ENCODE peak calls at places on chromosome 4, in five cellular contexts. K is dorsolateral prefrontal cortex, U is colonic mucosa, A is endothelial cell, J is progenitor cell of endocrine pancreas. Q is an unnamed sample.

GRCh38 chr4:24643774-24644520 is 59.6 kb upstream of the DHX15 start:
- DNase-seq in K (no peak), J (no peak), U (peak; percentile 18), A (no peak), Q (peak; percentile 10)

GRCh38 chr4:168632246-168632832 is 135.5 kb downstream of the PALLD start:
- DNase-seq in J (no peak), A (no peak), K (no peak), U (no peak), Q (no peak)

GRCh38 chr4:15653864-15654391 is 1.2 kb downstream of the FBXL5 start:
- DNase-seq in U (peak; percentile 50), K (no peak), J (no peak), A (no peak), Q (no peak)

GRCh38 chr4:107801766-107802211 is 22.9 kb upstream of the SGMS2 start:
- DNase-seq in J (no peak), U (no peak), K (no peak), A (no peak), Q (no peak)

GRCh38 chr4:182840108-182840507 is 77.1 kb downstream of the DCTD start:
- DNase-seq in K (no peak), U (no peak), A (no peak), J (no peak), Q (no peak)

GRCh38 chr4:2767705-2768074 is 11.6 kb upstream of the TNIP2 start:
- DNase-seq in U (no peak), K (peak; percentile 29), A (no peak), J (no peak), Q (no peak)

GRCh38 chr4:3286335-3287175 is 6.3 kb upstream of the RGS12 start:
- DNase-seq in U (no peak), A (no peak), J (no peak), K (peak; percentile 33), Q (peak; percentile 78)

GRCh38 chr4:88854481-88854880 is 156.9 kb upstream of the NAP1L5 start:
- DNase-seq in K (no peak), J (no peak), A (no peak), U (no peak), Q (no peak)

GRCh38 chr4:141301216-141301615 is 80.5 kb downstream of the ZNF330 start:
- DNase-seq in A (no peak), U (no peak), J (no peak), K (no peak), Q (no peak)

GRCh38 chr4:64911846-64912245 is 502.6 kb upstream of the TECRL start:
- DNase-seq in K (no peak), J (no peak), U (no peak), A (no peak), Q (no peak)

GRCh38 chr4:155805016-155805415 is 46.2 kb downstream of the GUCY1B1 start:
- DNase-seq in J (no peak), U (no peak), A (no peak), K (no peak), Q (no peak)

GRCh38 chr4:150145950-150146340 is 67.7 kb downstream of the DCLK2 start:
- DNase-seq in A (no peak), U (no peak), K (no peak), J (no peak), Q (no peak)

GRCh38 chr4:48924416-48924815 is 17.8 kb upstream of the OCIAD2 start:
- DNase-seq in K (no peak), J (no peak), U (no peak), A (no peak), Q (no peak)

GRCh38 chr4:168129802-168130201 is 37.5 kb downstream of the ANXA10 start:
- DNase-seq in U (no peak), J (no peak), K (no peak), A (no peak), Q (no peak)

GRCh38 chr4:147492301-147492700 is 11.4 kb downstream of the EDNRA start:
- DNase-seq in K (no peak), A (no peak), U (no peak), J (no peak), Q (no peak)

GRCh38 chr4:68359508-68359907 is 9.6 kb upstream of the YTHDC1 start:
- DNase-seq in A (no peak), U (no peak), K (no peak), J (no peak), Q (no peak)

GRCh38 chr4:47468686-47469365 is 5.3 kb upstream of the COMMD8 start:
- DNase-seq in K (no peak), A (no peak), U (no peak), J (no peak), Q (no peak)

GRCh38 chr4:173264245-173264959 is 69.8 kb downstream of the HMGB2 start:
- DNase-seq in A (peak; percentile 21), U (peak; percentile 46), K (no peak), J (no peak), Q (no peak)

GRCh38 chr4:89284828-89285227 is 22.8 kb downstream of the GPRIN3 start:
- DNase-seq in U (no peak), A (no peak), J (no peak), K (no peak), Q (no peak)

GRCh38 chr4:1417522-1418390 is 11.5 kb upstream of the NKX1-1 start:
- DNase-seq in K (peak; percentile 32), U (no peak), J (no peak), A (peak; percentile 21), Q (peak; percentile 57)

GRCh38 chr4:170281027-170281426 is 191.3 kb upstream of the AADAT start:
- DNase-seq in U (no peak), K (no peak), A (no peak), J (no peak), Q (no peak)

GRCh38 chr4:184100297-184100885 is 117.3 kb downstream of the ENPP6 start:
- DNase-seq in J (peak; percentile 44), K (no peak), U (peak; percentile 60), A (peak; percentile 66), Q (no peak)

GRCh38 chr4:78065514-78066192 is 8.5 kb downstream of the FRAS1 start:
- DNase-seq in K (no peak), J (no peak), A (no peak), U (no peak), Q (no peak)

GRCh38 chr4:171846232-171846631 is 33.0 kb downstream of the GALNTL6 start:
- DNase-seq in K (no peak), J (peak; percentile 43), U (peak; percentile 52), A (peak; percentile 82), Q (no peak)

GRCh38 chr4:57064811-57065711 is 45.1 kb downstream of the IGFBP7 start:
- DNase-seq in J (no peak), A (no peak), U (no peak), K (no peak), Q (peak; percentile 93)

GRCh38 chr4:137651128-137651527 is 118.8 kb upstream of the PCDH18 start:
- DNase-seq in A (no peak), J (no peak), K (no peak), U (no peak), Q (no peak)

GRCh38 chr4:184826315-184827266 is 823 bp upstream of the ACSL1 start:
- DNase-seq in U (peak; percentile 44), A (no peak), K (peak; percentile 56), J (no peak), Q (no peak)

GRCh38 chr4:169823685-169824084 is 65.9 kb upstream of the HPF1 start:
- DNase-seq in K (no peak), U (no peak), J (peak; percentile 66), A (peak; percentile 65), Q (no peak)

GRCh38 chr4:147707892-147708672 is 23.8 kb upstream of the ARHGAP10 start:
- DNase-seq in K (no peak), A (peak; percentile 35), U (peak; percentile 49), J (no peak), Q (no peak)

GRCh38 chr4:128571747-128572146 is 237.8 kb upstream of the JADE1 start:
- DNase-seq in A (no peak), U (no peak), K (no peak), J (no peak), Q (no peak)

GRCh38 chr4:173538148-173538902 is 8.3 kb upstream of the HAND2 start:
- DNase-seq in A (peak; percentile 38), J (no peak), U (no peak), K (no peak), Q (no peak)

GRCh38 chr4:2484993-2485392 is 16.1 kb downstream of the RNF4 start:
- DNase-seq in U (peak; percentile 81), A (peak; percentile 29), K (peak; percentile 66), J (no peak), Q (no peak)

GRCh38 chr4:993111-994029 is at the start of gene SLC26A1:
- DNase-seq in K (no peak), A (no peak), U (peak; percentile 68), J (no peak), Q (no peak)

GRCh38 chr4:47493238-47494123 is 8.4 kb downstream of the ATP10D start:
- DNase-seq in U (no peak), K (no peak), A (no peak), J (no peak), Q (no peak)

GRCh38 chr4:121316091-121316490 is 64.7 kb downstream of the QRFPR start:
- DNase-seq in J (no peak), U (no peak), K (no peak), A (no peak), Q (no peak)
- TF ChIP-seq CTCF in J (no peak), U (no peak), K (no peak), A (no peak), Q (no peak)

DNA sequence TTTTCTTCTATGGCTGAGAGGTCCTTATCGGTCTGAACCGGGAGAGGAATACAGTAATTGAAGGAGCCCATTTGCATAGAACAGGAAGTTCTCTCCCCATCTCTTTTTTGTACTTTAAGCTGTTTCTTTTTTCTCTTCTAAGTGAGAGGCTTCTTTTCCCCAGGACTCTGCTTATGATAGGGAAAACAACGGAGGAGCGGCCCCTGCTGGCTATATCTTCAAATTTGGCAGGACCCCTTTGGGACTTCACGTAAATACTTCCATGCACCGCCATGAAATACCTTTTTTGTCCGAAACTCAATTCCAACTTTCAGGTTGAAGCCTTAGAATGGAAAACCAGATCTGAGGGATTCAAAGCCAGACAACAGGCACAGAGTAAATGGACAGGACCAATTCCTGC is 1153.0 kb upstream of the INTU start:
- DNase-seq in J (no peak), K (no peak), U (no peak), A (no peak), Q (no peak)
- TF ChIP-seq CTCF in J (no peak), K (no peak), U (no peak), A (no peak), Q (no peak)

DNA sequence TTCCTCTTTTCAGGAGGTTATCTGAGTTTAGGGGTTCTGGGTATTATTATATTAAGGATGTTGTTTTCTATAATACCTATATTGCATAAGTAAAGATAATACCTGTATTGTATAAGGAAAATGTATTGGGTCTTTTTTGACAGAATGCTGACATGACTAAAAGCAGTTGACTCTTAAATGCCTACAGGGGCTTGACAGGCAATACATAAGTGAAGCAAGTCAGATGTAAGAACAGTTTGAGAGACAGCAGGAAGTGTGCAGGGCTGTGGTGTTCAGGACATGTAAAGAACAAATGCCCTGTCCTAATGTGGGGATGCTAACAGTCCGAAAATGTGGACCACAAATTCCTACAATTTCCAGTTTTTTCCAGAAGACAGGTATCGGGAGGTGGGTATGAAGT is 30.2 kb upstream of the NDST3 start:
- DNase-seq in J (no peak), A (no peak), K (no peak), U (no peak), Q (no peak)
- TF ChIP-seq CTCF in J (no peak), A (no peak), K (no peak), U (no peak), Q (no peak)

DNA sequence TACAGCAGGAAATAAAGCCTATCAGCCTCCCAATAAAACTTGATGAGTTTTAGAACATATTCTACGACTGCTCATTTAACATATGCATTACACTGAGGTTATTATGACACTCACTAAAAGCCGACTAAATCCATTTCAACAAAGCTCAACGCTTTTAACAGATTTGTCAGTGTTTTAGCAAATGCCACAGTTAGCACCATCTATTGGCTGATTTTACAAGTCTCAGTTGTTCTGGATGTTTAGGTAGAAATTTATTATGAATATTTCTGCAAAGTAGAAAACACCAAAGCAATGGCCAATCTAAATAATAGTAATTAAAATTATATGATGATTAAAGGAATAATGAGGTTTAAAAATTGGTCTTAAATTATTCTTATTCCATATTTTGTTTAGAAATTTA is 993.2 kb upstream of the PCDH7 start:
- DNase-seq in A (no peak), U (no peak), K (no peak), J (no peak), Q (no peak)
- TF ChIP-seq CTCF in A (no peak), U (no peak), K (no peak), J (no peak), Q (peak; percentile 32)